ENCODE peak calls at places on chromosome 22, in four cellular contexts. N is stimulated activated CD4-positive, alpha-beta T cell treated with anti-CD3 and anti-CD28 coated beads, Interleukin-2, amount 100 ng/mL, for 24 hours; K is H7; S is ELR. B is an unnamed sample.

GRCh38 chr22:20551805-20552449 is 44.5 kb downstream of the MED15 start:
- DNase-seq in K (peak), S (no peak), N (peak), B (peak)

GRCh38 chr22:40180403-40180802 is 2.7 kb downstream of the TNRC6B start:
- DNase-seq in K (no peak), S (peak), N (no peak), B (no peak)

GRCh38 chr22:44392446-44392921 is 79.7 kb upstream of the SHISAL1 start:
- DNase-seq in K (peak), N (no peak), S (peak), B (peak)

GRCh38 chr22:36329217-36330078 is 58.3 kb downstream of the MYH9 start:
- DNase-seq in S (peak), K (peak), N (peak), B (peak)

GRCh38 chr22:43812890-43813289 is 785 bp upstream of the EFCAB6 start:
- DNase-seq in K (no peak), S (no peak), N (no peak), B (no peak)

GRCh38 chr22:49354516-49355205 is 473.0 kb downstream of the BRD1 start:
- DNase-seq in K (no peak), N (no peak), S (no peak), B (peak)

GRCh38 chr22:26990503-26991189 is 333.3 kb downstream of the MIAT start:
- DNase-seq in N (no peak), S (no peak), K (no peak), B (no peak)

GRCh38 chr22:27780161-27780575 is 21.4 kb downstream of the MN1 start:
- DNase-seq in K (peak), S (no peak), N (no peak), B (peak)

GRCh38 chr22:39351689-39352214 is 2.0 kb downstream of the SYNGR1 start:
- DNase-seq in N (no peak), K (peak), S (peak), B (peak)

GRCh38 chr22:49964493-49965290 is 4.1 kb downstream of the PIM3 start:
- DNase-seq in N (peak), K (peak), S (no peak), B (peak)

GRCh38 chr22:30192427-30192826 is 54.1 kb downstream of the LIF start:
- DNase-seq in K (no peak), N (no peak), S (peak), B (no peak)

GRCh38 chr22:44020981-44021380 is 3.1 kb upstream of the PARVB start:
- DNase-seq in N (no peak), S (peak), K (no peak), B (peak)

GRCh38 chr22:42277988-42278776 is 7.7 kb upstream of the TCF20 start:
- DNase-seq in S (no peak), N (no peak), K (peak), B (peak)

GRCh38 chr22:21443057-21443734 is 24.0 kb upstream of the TMEM191C start:
- DNase-seq in S (no peak), N (no peak), K (no peak), B (no peak)

GRCh38 chr22:38953577-38954413 is 3.6 kb upstream of the APOBEC3A start:
- DNase-seq in K (no peak), S (peak), N (peak), B (no peak)

GRCh38 chr22:23178512-23179254 is 1.6 kb upstream of the BCR start:
- DNase-seq in K (peak), N (peak), S (peak), B (peak)

B was measured in osteoblast.